ENCODE peak calls at places on chromosomes 3 and 15, in four cellular contexts. One of them, this sample, is unnamed.
A peak's percentile ranks its signal among the peaks of the same experiment; 100 is the strongest.

GRCh38 chr3:157533298-157533870 is 30.2 kb upstream of the VEPH1 start:
- DNase-seq in HEK293T: no peak
- DNase-seq in K562: no peak
- DNase-seq in HepG2: no peak
- DNase-seq in this sample: no peak

GRCh38 chr15:90266485-90266884 is 1.0 kb downstream of the NGRN start:
- DNase-seq in HEK293T: no peak
- DNase-seq in HepG2: no peak
- DNase-seq in K562: no peak
- DNase-seq in this sample: no peak

GRCh38 chr3:102068327-102068726 is 219.0 kb downstream of the NFKBIZ start:
- DNase-seq in HEK293T: no peak
- DNase-seq in K562: no peak
- DNase-seq in HepG2: no peak
- DNase-seq in this sample: no peak

GRCh38 chr3:123404391-123404790 is 44.5 kb downstream of the ADCY5 start:
- DNase-seq in HEK293T: no peak
- DNase-seq in HepG2: no peak
- DNase-seq in K562: no peak
- DNase-seq in this sample: no peak

GRCh38 chr15:99432271-99433025 is 133.3 kb upstream of the MEF2A start:
- DNase-seq in HepG2: no peak
- DNase-seq in HEK293T: no peak
- DNase-seq in K562: no peak
- DNase-seq in this sample: no peak

GRCh38 chr15:48536681-48537091 is 108.8 kb downstream of the FBN1 start:
- DNase-seq in HEK293T: no peak
- DNase-seq in HepG2: no peak
- DNase-seq in K562: no peak
- DNase-seq in this sample: no peak

GRCh38 chr3:47512416-47513124 is 942 bp downstream of the ELP6 start:
- DNase-seq in HEK293T: no peak
- DNase-seq in K562: peak; percentile 54
- DNase-seq in HepG2: no peak
- DNase-seq in this sample: no peak

GRCh38 chr3:52742418-52743041 is 28.2 kb downstream of the NEK4 start:
- DNase-seq in HEK293T: peak; percentile 23
- DNase-seq in HepG2: peak; percentile 44
- DNase-seq in K562: peak; percentile 24
- DNase-seq in this sample: no peak

GRCh38 chr3:123448503-123449091 is at the start of gene ADCY5:
- DNase-seq in HEK293T: peak; percentile 33
- DNase-seq in HepG2: no peak
- DNase-seq in K562: no peak
- DNase-seq in this sample: peak; percentile 52

GRCh38 chr15:22942877-22943276 is 37.3 kb downstream of the CYFIP1 start:
- DNase-seq in HepG2: no peak
- DNase-seq in K562: no peak
- DNase-seq in HEK293T: no peak
- DNase-seq in this sample: no peak

GRCh38 chr15:82969353-82969752 is 16.7 kb upstream of the RAMAC start:
- DNase-seq in HEK293T: no peak
- DNase-seq in HepG2: no peak
- DNase-seq in K562: no peak
- DNase-seq in this sample: no peak

GRCh38 chr3:143040264-143040879 is 39.0 kb downstream of the U2SURP start:
- DNase-seq in HepG2: no peak
- DNase-seq in HEK293T: no peak
- DNase-seq in K562: peak; percentile 24
- DNase-seq in this sample: no peak

GRCh38 chr15:48650931-48651330 is 5.4 kb upstream of the FBN1 start:
- DNase-seq in K562: no peak
- DNase-seq in HepG2: no peak
- DNase-seq in HEK293T: no peak
- DNase-seq in this sample: no peak

GRCh38 chr3:192564611-192565010 is 162.7 kb downstream of the FGF12 start:
- DNase-seq in HepG2: no peak
- DNase-seq in HEK293T: no peak
- DNase-seq in K562: no peak
- DNase-seq in this sample: no peak

GRCh38 chr3:86990171-86990733 is 697 bp downstream of the VGLL3 start:
- DNase-seq in K562: no peak
- DNase-seq in HepG2: no peak
- DNase-seq in HEK293T: peak; percentile 26
- DNase-seq in this sample: peak; percentile 69

GRCh38 chr3:9153763-9154601 is 95.5 kb downstream of the SRGAP3 start:
- DNase-seq in HepG2: no peak
- DNase-seq in K562: no peak
- DNase-seq in HEK293T: no peak
- DNase-seq in this sample: no peak

GRCh38 chr3:79019137-79019923 is 748.5 kb downstream of the ROBO1 start:
- DNase-seq in HEK293T: peak; percentile 76
- DNase-seq in K562: no peak
- DNase-seq in HepG2: peak; percentile 84
- DNase-seq in this sample: peak; percentile 77

GRCh38 chr3:20898962-20899361 is 713.0 kb upstream of the SGO1 start:
- DNase-seq in HEK293T: no peak
- DNase-seq in K562: no peak
- DNase-seq in HepG2: no peak
- DNase-seq in this sample: no peak

GRCh38 chr15:63291507-63291906 is 14.1 kb downstream of the APH1B start:
- DNase-seq in HepG2: no peak
- DNase-seq in K562: no peak
- DNase-seq in HEK293T: no peak
- DNase-seq in this sample: no peak

GRCh38 chr15:37133619-37134018 is 33.3 kb upstream of the MEIS2 start:
- DNase-seq in K562: no peak
- DNase-seq in HepG2: no peak
- DNase-seq in HEK293T: no peak
- DNase-seq in this sample: no peak

GRCh38 chr3:18580268-18580667 is 155.1 kb upstream of the SATB1 start:
- DNase-seq in HEK293T: no peak
- DNase-seq in HepG2: no peak
- DNase-seq in K562: no peak
- DNase-seq in this sample: no peak

GRCh38 chr3:188788621-188789081 is 383.1 kb upstream of the TPRG1 start:
- DNase-seq in HEK293T: no peak
- DNase-seq in K562: no peak
- DNase-seq in HepG2: no peak
- DNase-seq in this sample: no peak

GRCh38 chr3:80701349-80701748 is 933.6 kb upstream of the ROBO1 start:
- DNase-seq in HEK293T: no peak
- DNase-seq in HepG2: no peak
- DNase-seq in K562: no peak
- DNase-seq in this sample: no peak

GRCh38 chr3:5806192-5806591 is 618.7 kb downstream of the EDEM1 start:
- DNase-seq in K562: no peak
- DNase-seq in HEK293T: no peak
- DNase-seq in HepG2: no peak
- DNase-seq in this sample: no peak

GRCh38 chr3:27209595-27210264 is 159.5 kb downstream of the NEK10 start:
- DNase-seq in HepG2: no peak
- DNase-seq in HEK293T: no peak
- DNase-seq in K562: no peak
- DNase-seq in this sample: no peak

GRCh38 chr3:153051427-153052095 is 110.5 kb upstream of the RAP2B start:
- DNase-seq in K562: peak; percentile 69
- DNase-seq in HepG2: peak; percentile 31
- DNase-seq in HEK293T: no peak
- DNase-seq in this sample: no peak

GRCh38 chr3:24387493-24387892 is 107.2 kb downstream of the THRB start:
- DNase-seq in K562: no peak
- DNase-seq in HepG2: no peak
- DNase-seq in HEK293T: no peak
- DNase-seq in this sample: no peak
- TF ChIP-seq ELF4 in K562: no peak
- TF ChIP-seq ELF4 in HepG2: no peak
- TF ChIP-seq ELF4 in HEK293T: no peak
- TF ChIP-seq ELF4 in this sample: no peak

DNA sequence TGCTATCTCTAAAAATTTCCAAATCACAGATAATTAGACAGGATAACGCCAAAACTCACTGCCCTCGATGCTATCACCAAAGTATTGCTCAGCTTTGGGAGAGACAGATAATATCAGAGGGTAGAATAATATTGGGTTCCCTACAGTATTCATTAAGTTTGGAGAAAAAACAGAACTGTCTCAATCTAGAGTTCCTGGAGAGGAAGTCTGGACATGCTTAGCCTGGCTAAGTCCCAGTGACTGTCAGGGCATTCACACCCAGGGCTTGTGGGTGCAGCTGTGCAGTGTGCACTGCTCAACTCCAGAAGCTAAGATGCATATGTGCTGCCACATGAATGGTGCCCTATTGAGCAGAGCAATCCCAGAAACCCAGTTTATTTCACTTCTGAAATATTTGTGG is 459.6 kb upstream of the DPH6 start:
- DNase-seq in HepG2: no peak
- DNase-seq in HEK293T: no peak
- DNase-seq in K562: no peak
- DNase-seq in this sample: no peak
- TF ChIP-seq ELF4 in HepG2: no peak
- TF ChIP-seq ELF4 in HEK293T: no peak
- TF ChIP-seq ELF4 in K562: no peak
- TF ChIP-seq ELF4 in this sample: no peak

GRCh38 chr3:33394403-33395054 is 45.7 kb downstream of the UBP1 start:
- DNase-seq in K562: no peak
- DNase-seq in HepG2: no peak
- DNase-seq in HEK293T: no peak
- DNase-seq in this sample: no peak

GRCh38 chr3:33392144-33392543 is 48.1 kb downstream of the UBP1 start:
- DNase-seq in HepG2: no peak
- DNase-seq in HEK293T: no peak
- DNase-seq in K562: no peak
- DNase-seq in this sample: no peak

GRCh38 chr3:33389908-33390307 is 50.3 kb downstream of the UBP1 start:
- DNase-seq in HEK293T: no peak
- DNase-seq in HepG2: no peak
- DNase-seq in K562: no peak
- DNase-seq in this sample: no peak

GRCh38 chr3:33391255-33391995 is 48.8 kb downstream of the UBP1 start:
- DNase-seq in HEK293T: no peak
- DNase-seq in HepG2: no peak
- DNase-seq in K562: no peak
- DNase-seq in this sample: no peak

DNA sequence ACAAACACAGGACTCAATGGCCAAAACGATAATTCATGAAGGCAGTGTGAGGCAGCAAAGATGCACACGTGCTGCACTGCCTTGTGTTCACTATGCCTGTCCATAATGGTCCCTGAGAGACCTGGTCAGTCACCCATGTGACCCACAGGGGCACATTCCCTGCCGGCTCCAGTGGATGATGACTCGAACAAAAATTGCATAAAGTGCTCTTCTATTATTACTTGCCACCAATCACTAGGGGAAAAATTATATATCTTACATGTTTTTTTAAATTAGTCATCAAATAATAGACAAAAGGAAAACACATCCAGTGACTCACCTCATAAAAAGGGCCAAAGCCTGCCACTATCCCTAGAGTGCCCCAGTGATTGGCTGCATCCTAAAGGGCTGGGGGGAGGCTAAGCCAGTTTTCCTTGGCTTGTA is 47.5 kb downstream of the UBP1 start:
- DNase-seq in K562: no peak
- DNase-seq in HEK293T: no peak
- DNase-seq in HepG2: no peak
- DNase-seq in this sample: no peak
- TF ChIP-seq ELF4 in K562: no peak
- TF ChIP-seq ELF4 in HEK293T: no peak
- TF ChIP-seq ELF4 in HepG2: no peak
- TF ChIP-seq ELF4 in this sample: no peak

DNA sequence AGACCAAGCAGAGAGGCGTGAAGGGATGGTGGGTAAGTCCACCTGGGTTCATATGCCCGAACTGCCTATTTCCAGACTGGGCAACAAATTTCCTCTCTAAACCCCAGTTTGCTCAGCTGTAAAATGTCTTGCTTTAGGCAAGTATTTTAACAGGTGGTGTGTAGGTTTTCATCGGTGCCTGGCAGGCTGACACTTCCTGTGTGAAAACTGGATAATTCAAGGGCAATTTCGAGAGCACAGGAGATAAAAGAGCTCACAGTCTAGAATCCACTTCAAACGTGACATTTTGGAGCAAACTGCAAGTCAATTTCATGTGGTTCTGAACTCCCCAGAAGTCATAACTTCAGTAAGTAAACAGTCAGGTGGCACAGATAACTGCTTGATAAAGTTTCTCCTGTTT is 112.2 kb downstream of the OXNAD1 start:
- DNase-seq in HEK293T: no peak
- DNase-seq in HepG2: no peak
- DNase-seq in K562: no peak
- DNase-seq in this sample: no peak
- TF ChIP-seq ELF4 in HEK293T: no peak
- TF ChIP-seq ELF4 in HepG2: no peak
- TF ChIP-seq ELF4 in K562: no peak
- TF ChIP-seq ELF4 in this sample: no peak

GRCh38 chr15:93333826-93334225 is 244.8 kb upstream of the RGMA start:
- DNase-seq in HEK293T: no peak
- DNase-seq in HepG2: no peak
- DNase-seq in K562: no peak
- DNase-seq in this sample: no peak

GRCh38 chr15:93327364-93327763 is 238.4 kb upstream of the RGMA start:
- DNase-seq in HepG2: no peak
- DNase-seq in K562: no peak
- DNase-seq in HEK293T: no peak
- DNase-seq in this sample: no peak

GRCh38 chr15:93331545-93332117 is 242.6 kb upstream of the RGMA start:
- DNase-seq in K562: no peak
- DNase-seq in HepG2: no peak
- DNase-seq in HEK293T: no peak
- DNase-seq in this sample: peak; percentile 69

DNA sequence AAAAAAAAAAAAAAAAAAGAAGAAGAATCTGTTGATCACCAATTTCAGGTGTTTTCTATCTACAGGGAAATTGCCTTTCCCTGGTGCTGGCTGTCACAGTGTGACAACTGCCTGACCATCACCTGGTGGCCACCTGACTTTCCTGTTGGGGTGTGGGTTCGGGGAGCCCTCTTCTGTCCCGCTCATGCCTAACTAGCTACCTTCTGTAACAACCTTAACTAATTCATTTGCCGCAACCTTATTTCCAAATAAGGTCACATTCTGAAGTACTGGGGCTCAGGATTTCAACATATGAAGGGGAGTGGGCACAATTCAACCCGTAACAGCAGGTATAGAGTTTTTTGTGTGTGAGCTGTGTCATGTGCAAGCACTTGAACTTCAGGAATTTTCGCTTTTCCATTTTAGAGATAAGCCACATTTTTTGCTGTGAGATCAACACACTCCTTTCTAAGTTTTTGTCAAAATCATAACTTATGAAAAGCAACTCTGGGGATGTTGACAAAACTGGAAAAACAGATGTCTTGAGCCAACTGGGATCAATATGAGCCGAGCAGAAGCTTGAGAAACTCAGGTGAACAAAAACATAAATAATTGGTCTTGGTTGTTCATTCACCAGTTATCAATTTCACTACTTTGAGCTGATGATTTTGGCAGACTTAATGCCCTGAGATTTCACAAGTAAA is 242.0 kb upstream of the RGMA start:
- DNase-seq in K562: no peak
- DNase-seq in HEK293T: no peak
- DNase-seq in HepG2: no peak
- DNase-seq in this sample: no peak
- TF ChIP-seq ELF4 in K562: no peak
- TF ChIP-seq ELF4 in HEK293T: no peak
- TF ChIP-seq ELF4 in HepG2: no peak
- TF ChIP-seq ELF4 in this sample: no peak

GRCh38 chr3:115072265-115073008 is 74.7 kb downstream of the ZBTB20 start:
- DNase-seq in HEK293T: no peak
- DNase-seq in K562: no peak
- DNase-seq in HepG2: no peak
- DNase-seq in this sample: no peak
- TF ChIP-seq ELF4 in HEK293T: no peak
- TF ChIP-seq ELF4 in K562: no peak
- TF ChIP-seq ELF4 in HepG2: no peak
- TF ChIP-seq ELF4 in this sample: no peak

This sample was measured in WTC11.